ENCODE peak calls at places on chromosomes 16 and 17, in ten cellular contexts. Q is PC-9; V is fibroblast of lung; F is iPS DF 6.9; J is posterior cingulate gyrus; X is activated CD4-positive, alpha-beta T cell treated with anti-CD3 and anti-CD28 coated beads for 36 hours; N is activated CD4-positive, alpha-beta memory T cell treated with anti-CD3 and anti-CD28 coated beads, Interleukin-2, amount 10 ng/mL, durations not matched to agents 7 days and 5 days; M is lower leg skin; P is stromal cell of bone marrow; E is NT2/D1. D is an unnamed sample.

GRCh38 chr17:31654936-31655335 is 204.1 kb downstream of the COPRS start:
- DNase-seq in Q (peak; percentile 93), V (peak; percentile 25), F (no peak), J (no peak), X (peak; percentile 54), N (peak; percentile 41), M (peak; percentile 58), P (no peak), E (no peak), D (peak; percentile 89)

GRCh38 chr16:56950881-56951771 is 10.6 kb upstream of the CETP start:
- DNase-seq in Q (no peak), V (no peak), F (no peak), J (no peak), X (peak; percentile 85), N (peak; percentile 66), M (no peak), P (no peak), E (peak; percentile 40), D (no peak)

GRCh38 chr17:59796785-59797205 is 89.3 kb downstream of the VMP1 start:
- DNase-seq in Q (no peak), V (peak; percentile 29), F (no peak), J (no peak), X (no peak), N (no peak), M (no peak), P (no peak), E (no peak), D (no peak)

GRCh38 chr17:63998050-63998720 is at the start of gene PRR29:
- DNase-seq in Q (no peak), V (peak; percentile 53), F (peak; percentile 57), J (peak; percentile 47), X (peak; percentile 84), N (peak; percentile 82), M (no peak), P (peak; percentile 17), E (peak; percentile 44), D (no peak)

GRCh38 chr17:42179911-42180410 is 981 bp downstream of the KCNH4 start:
- DNase-seq in Q (no peak), V (peak; percentile 28), F (no peak), J (no peak), X (peak; percentile 63), N (peak; percentile 39), M (no peak), P (no peak), E (no peak), D (no peak)

GRCh38 chr17:8153957-8154607 is 1.9 kb upstream of the PER1 start:
- DNase-seq in Q (peak; percentile 77), V (peak; percentile 100), F (no peak), J (peak; percentile 98), X (peak; percentile 94), N (peak; percentile 92), M (peak; percentile 99), P (peak; percentile 96), E (peak; percentile 88), D (peak; percentile 91)

GRCh38 chr16:85141491-85142128 is 29.3 kb upstream of the CIBAR2 start:
- DNase-seq in Q (no peak), V (no peak), F (no peak), J (peak; percentile 23), X (no peak), N (no peak), M (no peak), P (no peak), E (no peak), D (no peak)

GRCh38 chr17:15265131-15265530 is at the start of gene PMP22:
- DNase-seq in Q (no peak), V (peak; percentile 44), F (no peak), J (no peak), X (no peak), N (no peak), M (peak; percentile 59), P (peak; percentile 73), E (no peak), D (no peak)

GRCh38 chr17:27559996-27560481 is 70.9 kb upstream of the LGALS9 start:
- DNase-seq in Q (no peak), V (peak; percentile 98), F (no peak), J (no peak), X (no peak), N (no peak), M (peak; percentile 39), P (peak; percentile 76), E (no peak), D (peak; percentile 60)

GRCh38 chr16:81445143-81445922 is 725 bp downstream of the CMIP start:
- DNase-seq in Q (peak; percentile 37), V (no peak), F (no peak), J (peak; percentile 35), X (peak; percentile 72), N (peak; percentile 58), M (peak; percentile 33), P (no peak), E (no peak), D (no peak)

GRCh38 chr16:2511128-2511785 is 2.5 kb upstream of the ATP6V0C start:
- DNase-seq in Q (no peak), V (peak; percentile 70), F (no peak), J (peak; percentile 47), X (no peak), N (no peak), M (no peak), P (peak; percentile 72), E (no peak), D (no peak)

GRCh38 chr17:74201250-74201649 is 2.2 kb upstream of the RPL38 start:
- DNase-seq in Q (no peak), V (peak; percentile 71), F (no peak), J (no peak), X (no peak), N (no peak), M (no peak), P (no peak), E (no peak), D (peak; percentile 76)

GRCh38 chr16:67150833-67151396 is at the start of gene B3GNT9:
- DNase-seq in Q (no peak), V (peak; percentile 81), F (no peak), J (peak; percentile 76), X (peak; percentile 64), N (peak; percentile 69), M (no peak), P (peak; percentile 59), E (no peak), D (no peak)

GRCh38 chr17:76492989-76493501 is 8.2 kb downstream of the RHBDF2 start:
- DNase-seq in Q (no peak), V (peak; percentile 91), F (no peak), J (no peak), X (peak; percentile 78), N (peak; percentile 67), M (peak; percentile 60), P (peak; percentile 64), E (no peak), D (peak; percentile 34)

GRCh38 chr17:57309479-57309878 is 53.2 kb downstream of the MSI2 start:
- DNase-seq in Q (no peak), V (no peak), F (no peak), J (no peak), X (no peak), N (no peak), M (no peak), P (no peak), E (no peak), D (peak; percentile 50)

GRCh38 chr16:5187402-5187952 is 89.9 kb upstream of the EEF2KMT start:
- DNase-seq in Q (no peak), V (no peak), F (no peak), J (no peak), X (no peak), N (no peak), M (no peak), P (no peak), E (no peak), D (no peak)

GRCh38 chr16:50516890-50517289 is 31.3 kb upstream of the NKD1 start:
- DNase-seq in Q (no peak), V (no peak), F (no peak), J (no peak), X (no peak), N (no peak), M (no peak), P (no peak), E (no peak), D (no peak)

GRCh38 chr17:7280519-7281073 is 922 bp upstream of the SLC2A4 start:
- DNase-seq in Q (peak; percentile 74), V (peak; percentile 78), F (no peak), J (peak; percentile 79), X (peak; percentile 92), N (peak; percentile 87), M (peak; percentile 69), P (peak; percentile 42), E (peak; percentile 63), D (peak; percentile 77)

GRCh38 chr17:79655672-79656290 is 44.9 kb upstream of the RBFOX3 start:
- DNase-seq in Q (no peak), V (no peak), F (no peak), J (no peak), X (no peak), N (peak; percentile 11), M (peak; percentile 8), P (no peak), E (no peak), D (no peak)

GRCh38 chr16:11401161-11402050 is 56.1 kb downstream of the RMI2 start:
- DNase-seq in Q (no peak), V (no peak), F (no peak), J (no peak), X (no peak), N (no peak), M (no peak), P (no peak), E (no peak), D (no peak)

GRCh38 chr17:81398855-81399451 is 3.7 kb downstream of the BAHCC1 start:
- DNase-seq in Q (no peak), V (peak; percentile 54), F (no peak), J (no peak), X (no peak), N (no peak), M (no peak), P (no peak), E (no peak), D (peak; percentile 45)

GRCh38 chr17:42289863-42290165 is 1.5 kb downstream of the STAT5A start:
- DNase-seq in Q (no peak), V (no peak), F (no peak), J (no peak), X (peak; percentile 80), N (no peak), M (no peak), P (no peak), E (no peak), D (no peak)

GRCh38 chr17:2634361-2634960 is 41.0 kb downstream of the PAFAH1B1 start:
- DNase-seq in Q (peak; percentile 99), V (no peak), F (no peak), J (no peak), X (peak; percentile 19), N (no peak), M (no peak), P (no peak), E (no peak), D (peak; percentile 80)

GRCh38 chr17:72972263-72972951 is 120.1 kb downstream of the SLC39A11 start:
- DNase-seq in Q (no peak), V (no peak), F (no peak), J (no peak), X (no peak), N (no peak), M (no peak), P (no peak), E (no peak), D (no peak)

GRCh38 chr16:86942469-86943175 is 364.3 kb downstream of the FOXL1 start:
- DNase-seq in Q (no peak), V (peak; percentile 31), F (no peak), J (no peak), X (no peak), N (no peak), M (no peak), P (peak; percentile 62), E (no peak), D (peak; percentile 32)

GRCh38 chr17:4715071-4715749 is 4.8 kb downstream of the ARRB2 start:
- DNase-seq in Q (no peak), V (no peak), F (no peak), J (no peak), X (peak; percentile 53), N (peak; percentile 76), M (no peak), P (no peak), E (no peak), D (no peak)

GRCh38 chr16:75653926-75654325 is 6.4 kb downstream of the TERF2IP start:
- DNase-seq in Q (no peak), V (no peak), F (no peak), J (no peak), X (no peak), N (no peak), M (no peak), P (no peak), E (no peak), D (no peak)

GRCh38 chr17:41065829-41066624 is at the start of gene KRTAP2-4:
- DNase-seq in Q (peak; percentile 63), V (peak; percentile 30), F (no peak), J (no peak), X (no peak), N (no peak), M (no peak), P (peak; percentile 46), E (no peak), D (peak; percentile 95)

D was measured in foreskin keratinocyte.